ENCODE peak calls at places on chromosomes 16 and 17, in seven cellular contexts. R is T-helper 17 cell; X is Panc1; P is stimulated activated effector memory CD8-positive, alpha-beta T cell treated with anti-CD3 and anti-CD28 coated beads, Interleukin-12 subunit alpha, Interleukin-12 subunit beta, amount 100 ng/mL, for 72 hours; I is HCT116; Q is right cardiac atrium; H is upper lobe of right lung. N is an unnamed sample.

GRCh38 chr16:31674686-31675085 is 147.0 kb downstream of the AHSP start:
- ATAC-seq in R (no peak), I (no peak), P (no peak), Q (no peak), H (no peak), X (no peak), N (no peak)

GRCh38 chr16:424623-425081 is 797 bp upstream of the RAB11FIP3 start:
- ATAC-seq in Q (peak), R (no peak), X (peak), H (peak), P (no peak), I (peak), N (peak)

GRCh38 chr17:2233441-2233947 is 70.1 kb downstream of the SMG6 start:
- ATAC-seq in Q (peak), R (no peak), X (no peak), P (no peak), H (peak), I (no peak), N (peak)

GRCh38 chr16:88619859-88620655 is 18.3 kb upstream of the IL17C start:
- ATAC-seq in Q (no peak), X (no peak), R (peak), P (peak), H (no peak), I (no peak), N (peak)

GRCh38 chr17:35898283-35899070 is 18.3 kb upstream of the CCL5 start:
- ATAC-seq in Q (no peak), X (peak), P (peak), H (peak), I (no peak), R (no peak), N (no peak)

GRCh38 chr16:64428463-64428862 is 693.4 kb downstream of the CDH11 start:
- ATAC-seq in H (no peak), X (no peak), I (no peak), Q (no peak), R (no peak), P (no peak), N (no peak)

GRCh38 chr16:77761204-77761603 is 27.2 kb upstream of the VAT1L start:
- ATAC-seq in H (peak), Q (no peak), I (no peak), R (no peak), P (no peak), X (no peak), N (no peak)

GRCh38 chr16:21946889-21947635 is 6.1 kb upstream of the UQCRC2 start:
- ATAC-seq in P (peak), R (peak), H (no peak), Q (no peak), X (no peak), I (no peak), N (no peak)

GRCh38 chr17:50170662-50171370 is 5.0 kb downstream of the SGCA start:
- ATAC-seq in P (peak), Q (no peak), H (no peak), I (no peak), X (no peak), R (peak), N (no peak)